ENCODE peak calls at places on chromosomes 12 and 14, in five cellular contexts. A, O, K, S and B are unnamed samples. For H3K36me3 and H3K27me3, the result is how much of the 10 kb centered on the place peaks cover.

GRCh38 chr12:115700896-115701465 is 576.5 kb downstream of the MED13L start:
- DNase-seq in S (no peak), A (no peak), K (no peak), O (no peak), B (no peak)

GRCh38 chr12:113844495-113845175 is 121.5 kb downstream of the RBM19 start:
- DNase-seq in S (no peak), K (no peak), O (no peak), A (no peak), B (no peak)

GRCh38 chr14:51342226-51342625 is 102.2 kb downstream of the TMX1 start:
- DNase-seq in K (no peak), O (no peak), A (no peak), S (no peak), B (no peak)

GRCh38 chr12:54357802-54358619 is 6.3 kb downstream of the GPR84 start:
- DNase-seq in O (no peak), S (peak), K (no peak), A (no peak), B (no peak)

GRCh38 chr12:41310367-41310766 is 122.2 kb downstream of the PDZRN4 start:
- DNase-seq in O (no peak), A (no peak), S (peak), K (no peak), B (no peak)

GRCh38 chr12:60148109-60148508 is 552.3 kb downstream of the SLC16A7 start:
- DNase-seq in O (no peak), K (no peak), A (peak), S (no peak), B (peak)

GRCh38 chr14:38409081-38409705 is 153.3 kb upstream of the CLEC14A start:
- DNase-seq in A (no peak), S (no peak), O (no peak), K (no peak), B (no peak)

GRCh38 chr14:104319489-104320241 is 181.3 kb downstream of the KIF26A start:
- DNase-seq in S (no peak), K (no peak), O (no peak), A (no peak), B (no peak)

GRCh38 chr12:67426067-67426466 is 156.9 kb downstream of the CAND1 start:
- DNase-seq in A (peak), S (no peak), O (no peak), K (no peak), B (no peak)

GRCh38 chr14:89252887-89253532 is 164.0 kb downstream of the FOXN3 start:
- DNase-seq in O (peak), S (peak), K (no peak), A (no peak), B (no peak)

GRCh38 chr14:25001096-25001982 is 48.6 kb downstream of the STXBP6 start:
- DNase-seq in K (no peak), S (no peak), A (no peak), O (no peak), B (no peak)

GRCh38 chr14:78785265-78785664 is 615.1 kb downstream of the NRXN3 start:
- DNase-seq in A (no peak), O (no peak), K (no peak), S (no peak), B (no peak)

GRCh38 chr12:47843226-47843980 is 23.7 kb upstream of the HDAC7 start:
- DNase-seq in O (no peak), A (no peak), K (no peak), S (peak), B (no peak)

GRCh38 chr12:116524964-116525379 is 34.2 kb upstream of the MAP1LC3B2 start:
- DNase-seq in S (no peak), A (no peak), O (no peak), K (no peak), B (peak)

GRCh38 chr12:45299132-45299692 is 83.3 kb downstream of the ANO6 start:
- DNase-seq in S (no peak), K (no peak), O (no peak), A (no peak), B (peak)

GRCh38 chr12:43903686-43904085 is 67.8 kb downstream of the TMEM117 start:
- DNase-seq in A (no peak), S (no peak), K (no peak), O (no peak), B (no peak)

GRCh38 chr14:68931474-68932051 is 47.5 kb downstream of the ACTN1 start:
- DNase-seq in S (no peak), K (no peak), O (no peak), A (no peak), B (no peak)

GRCh38 chr14:58697927-58698641 is 60.3 kb downstream of the DACT1 start:
- DNase-seq in S (no peak), O (no peak), A (no peak), K (no peak), B (no peak)

DNA sequence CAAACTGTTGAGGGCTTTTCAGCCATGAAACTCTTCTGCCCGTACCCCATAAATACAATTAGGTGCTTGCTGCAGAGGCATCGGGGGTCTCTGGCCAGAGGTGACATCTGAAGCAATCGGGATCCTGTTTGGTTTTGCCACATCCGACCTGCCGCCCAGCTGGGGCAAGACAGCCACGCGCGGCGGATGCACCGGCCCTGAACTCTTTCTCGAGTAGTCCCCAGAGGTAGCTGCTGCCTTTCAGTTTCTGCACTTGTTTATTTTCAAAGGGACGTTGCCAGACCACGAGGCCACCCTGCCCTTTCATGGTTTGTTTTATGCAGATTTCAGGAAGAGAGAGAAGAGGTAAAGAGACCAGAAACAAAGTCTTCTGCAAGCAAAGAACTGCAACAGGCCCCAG is 10.6 kb upstream of the MLXIP start:
- DNase-seq in O (no peak), A (no peak), S (no peak), K (peak), B (peak)
- H3K4me3 ChIP-seq in O (no peak), A (no peak), S (no peak), K (no peak), B (no peak)

GRCh38 chr12:121264951-121265350 is 31.6 kb downstream of the CAMKK2 start:
- DNase-seq in O (no peak), A (no peak), S (no peak), K (no peak), B (no peak)
- H3K36me3 ChIP-seq in O (half or more), A (under half), S (under half), K (half or more), B (under half)

GRCh38 chr12:65123435-65124063 is 2.4 kb upstream of the WIF1 start:
- DNase-seq in K (no peak), A (peak), S (no peak), O (no peak), B (no peak)

GRCh38 chr12:65121049-65121955 is at the start of gene WIF1:
- DNase-seq in A (peak), S (peak), K (peak), O (peak), B (peak)

GRCh38 chr12:65119063-65119462 is 2.0 kb downstream of the WIF1 start:
- DNase-seq in S (no peak), A (no peak), O (no peak), K (no peak), B (no peak)

GRCh38 chr12:65122661-65123060 is 1.6 kb upstream of the WIF1 start:
- DNase-seq in K (no peak), A (no peak), O (no peak), S (no peak), B (no peak)

GRCh38 chr12:65121956-65122469 is 908 bp upstream of the WIF1 start:
- DNase-seq in O (no peak), A (no peak), K (no peak), S (no peak), B (no peak)
- H3K27me3 ChIP-seq in O (half or more), A (under half), K (half or more), S (under half), B (under half)

GRCh38 chr14:64706552-64707193 is 2.4 kb downstream of the PLEKHG3 start:
- DNase-seq in S (no peak), O (no peak), A (no peak), K (peak), B (no peak)

GRCh38 chr14:64705406-64706118 is 1.3 kb downstream of the PLEKHG3 start:
- DNase-seq in A (peak), K (peak), O (no peak), S (no peak), B (no peak)

GRCh38 chr14:64707661-64708060 is 3.4 kb downstream of the PLEKHG3 start:
- DNase-seq in K (no peak), O (no peak), S (no peak), A (no peak), B (peak)

GRCh38 chr14:64704743-64705405 is 650 bp downstream of the PLEKHG3 start:
- DNase-seq in A (peak), S (no peak), K (peak), O (no peak), B (peak)

GRCh38 chr14:64706119-64706465 is 1.9 kb downstream of the PLEKHG3 start:
- DNase-seq in K (no peak), S (no peak), A (no peak), O (no peak), B (no peak)
- H3K4me3 ChIP-seq in K (peak), S (no peak), A (no peak), O (peak), B (peak)